ENCODE peak calls at places on chromosomes 13 and 19, in six cellular contexts. Y, K, Z, Q, H and N are unnamed samples.

GRCh38 chr19:50794778-50795664 is 4.8 kb downstream of the ACP4 start:
- DNase-seq in Y (no peak), K (no peak), Z (no peak), Q (no peak), H (no peak), N (no peak)

GRCh38 chr19:19451429-19452240 is 46.2 kb downstream of the GATAD2A start:
- DNase-seq in Y (no peak), K (no peak), Z (no peak), Q (no peak), H (no peak), N (no peak)

GRCh38 chr19:23507441-23507840 is 112.2 kb upstream of the ZNF91 start:
- DNase-seq in Y (no peak), K (no peak), Z (no peak), Q (no peak), H (no peak), N (no peak)

GRCh38 chr19:35528218-35529038 is at the start of gene SBSN:
- DNase-seq in Y (no peak), K (peak; percentile 84), Z (no peak), Q (no peak), H (peak; percentile 54), N (no peak)

GRCh38 chr19:1811942-1812425 is at the start of gene ATP8B3:
- DNase-seq in Y (no peak), K (no peak), Z (no peak), Q (no peak), H (no peak), N (no peak)

GRCh38 chr19:41927810-41928192 is 448 bp downstream of the ERFL start:
- DNase-seq in Y (no peak), K (no peak), Z (no peak), Q (no peak), H (no peak), N (no peak)

GRCh38 chr13:113448885-113449692 is 4.2 kb downstream of the ADPRHL1 start:
- DNase-seq in Y (no peak), K (no peak), Z (no peak), Q (no peak), H (no peak), N (peak; percentile 93)

GRCh38 chr19:1734328-1734966 is 18.9 kb upstream of the ONECUT3 start:
- DNase-seq in Y (no peak), K (no peak), Z (peak; percentile 30), Q (no peak), H (no peak), N (no peak)

GRCh38 chr13:113671066-113672001 is 4.3 kb downstream of the GRK1 start:
- DNase-seq in Y (no peak), K (no peak), Z (no peak), Q (no peak), H (no peak), N (no peak)

GRCh38 chr19:11813801-11814706 is at the start of gene ZNF440:
- DNase-seq in Y (peak; percentile 79), K (peak; percentile 92), Z (peak; percentile 98), Q (peak; percentile 91), H (peak; percentile 95), N (peak; percentile 97)

GRCh38 chr13:50208826-50209335 is 193.6 kb downstream of the KCNRG start:
- DNase-seq in Y (peak; percentile 9), K (peak; percentile 76), Z (peak; percentile 66), Q (no peak), H (peak; percentile 91), N (no peak)

GRCh38 chr19:48053856-48054255 is 10.0 kb upstream of the CABP5 start:
- DNase-seq in Y (no peak), K (no peak), Z (no peak), Q (no peak), H (no peak), N (peak; percentile 12)

GRCh38 chr13:39201075-39201630 is 162.9 kb downstream of the NHLRC3 start:
- DNase-seq in Y (no peak), K (no peak), Z (no peak), Q (no peak), H (peak; percentile 7), N (no peak)
- H2BK5ac ChIP-seq in Y (no peak overlapping the region), K (no peak overlapping the region), Z (no peak overlapping the region), Q (no peak overlapping the region), H (no peak overlapping the region), N (no peak overlapping the region)

GRCh38 chr19:17541184-17541759 is 14.2 kb upstream of the COLGALT1 start:
- DNase-seq in Y (no peak), K (no peak), Z (no peak), Q (no peak), H (no peak), N (no peak)

GRCh38 chr19:17536957-17537356 is 18.5 kb upstream of the COLGALT1 start:
- DNase-seq in Y (no peak), K (no peak), Z (no peak), Q (no peak), H (no peak), N (no peak)

GRCh38 chr19:17540174-17540573 is 15.3 kb upstream of the COLGALT1 start:
- DNase-seq in Y (no peak), K (no peak), Z (no peak), Q (no peak), H (no peak), N (no peak)

GRCh38 chr19:17539288-17540117 is 15.9 kb upstream of the COLGALT1 start:
- DNase-seq in Y (peak; percentile 99), K (peak; percentile 92), Z (peak; percentile 100), Q (peak; percentile 95), H (peak; percentile 96), N (peak; percentile 95)

GRCh38 chr19:17538684-17539287 is 16.7 kb upstream of the COLGALT1 start:
- DNase-seq in Y (no peak), K (no peak), Z (no peak), Q (no peak), H (peak; percentile 36), N (no peak)
- H4K8ac ChIP-seq in Y (no peak overlapping the region), K (no peak overlapping the region), Z (no peak overlapping the region), Q (no peak overlapping the region), H (peak overlapping the region; percentile 19), N (no peak overlapping the region)

GRCh38 chr13:48094781-48095502 is at the start of gene MED4:
- DNase-seq in Y (peak; percentile 78), K (peak; percentile 91), Z (peak; percentile 96), Q (peak; percentile 94), H (peak; percentile 95), N (peak; percentile 95)

GRCh38 chr13:48096670-48097069 is 1.8 kb upstream of the MED4 start:
- DNase-seq in Y (peak; percentile 27), K (no peak), Z (no peak), Q (no peak), H (no peak), N (no peak)

GRCh38 chr13:48094404-48094780 is 512 bp downstream of the MED4 start:
- DNase-seq in Y (no peak), K (no peak), Z (no peak), Q (no peak), H (peak; percentile 41), N (peak; percentile 21)

GRCh38 chr13:48093588-48093987 is 1.3 kb downstream of the MED4 start:
- DNase-seq in Y (no peak), K (no peak), Z (no peak), Q (no peak), H (no peak), N (no peak)

GRCh38 chr13:48097793-48098192 is 2.9 kb upstream of the MED4 start:
- DNase-seq in Y (no peak), K (no peak), Z (no peak), Q (no peak), H (no peak), N (no peak)
- H4K91ac ChIP-seq in Y (no peak overlapping the region), K (no peak overlapping the region), Z (no peak overlapping the region), Q (no peak overlapping the region), H (no peak overlapping the region), N (no peak overlapping the region)

GRCh38 chr19:53871448-53871847 is 3.8 kb downstream of the MYADM start:
- DNase-seq in Y (no peak), K (no peak), Z (no peak), Q (no peak), H (peak; percentile 51), N (peak; percentile 26)

GRCh38 chr19:53870485-53870844 is 2.8 kb downstream of the MYADM start:
- DNase-seq in Y (no peak), K (no peak), Z (no peak), Q (no peak), H (peak; percentile 47), N (no peak)

GRCh38 chr19:53867225-53868090 is at the start of gene MYADM:
- DNase-seq in Y (peak; percentile 96), K (peak; percentile 97), Z (peak; percentile 100), Q (peak; percentile 100), H (peak; percentile 100), N (peak; percentile 99)

GRCh38 chr19:53868091-53868891 is 608 bp downstream of the MYADM start:
- DNase-seq in Y (no peak), K (peak; percentile 42), Z (peak; percentile 66), Q (no peak), H (peak; percentile 76), N (peak; percentile 51)

GRCh38 chr19:53868892-53869804 is 1.5 kb downstream of the MYADM start:
- DNase-seq in Y (no peak), K (peak; percentile 84), Z (peak; percentile 89), Q (peak; percentile 87), H (peak; percentile 93), N (peak; percentile 89)
- H2BK5ac ChIP-seq in Y (peak overlapping the region; percentile 95), K (peak overlapping the region; percentile 89), Z (no peak overlapping the region), Q (peak overlapping the region; percentile 80), H (peak overlapping the region; percentile 46), N (peak overlapping the region; percentile 88)

GRCh38 chr13:48858122-48858521 is 117.6 kb upstream of the FNDC3A start:
- DNase-seq in Y (no peak), K (no peak), Z (no peak), Q (no peak), H (no peak), N (peak; percentile 16)
- H4K8ac ChIP-seq in Y (no peak overlapping the region), K (no peak overlapping the region), Z (no peak overlapping the region), Q (no peak overlapping the region), H (no peak overlapping the region), N (no peak overlapping the region)

GRCh38 chr19:57382806-57383488 is 6.7 kb upstream of the ZNF548 start:
- DNase-seq in Y (no peak), K (peak; percentile 29), Z (no peak), Q (no peak), H (peak; percentile 29), N (no peak)
- H4K91ac ChIP-seq in Y (no peak overlapping the region), K (no peak overlapping the region), Z (no peak overlapping the region), Q (no peak overlapping the region), H (no peak overlapping the region), N (no peak overlapping the region)